ENCODE peak calls at places on chromosomes 1 and 21, in six cellular contexts. E, N, U, C, H and V are unnamed samples.

GRCh38 chr1:91730781-91731732 is 154.9 kb downstream of the TGFBR3 start:
- DNase-seq in E (no peak), C (no peak), U (peak; percentile 5), N (no peak), H (peak; percentile 24), V (no peak)

GRCh38 chr1:222034790-222035189 is 292.9 kb upstream of the DUSP10 start:
- DNase-seq in U (no peak), C (no peak), E (no peak), N (no peak), H (no peak), V (no peak)

GRCh38 chr1:26017606-26018005 is 4.0 kb upstream of the EXTL1 start:
- DNase-seq in E (no peak), N (no peak), H (no peak), U (no peak), C (no peak), V (no peak)

GRCh38 chr1:184743062-184743756 is 11.4 kb downstream of the EDEM3 start:
- DNase-seq in C (no peak), U (no peak), N (peak; percentile 95), H (no peak), E (no peak), V (no peak)

GRCh38 chr1:92623187-92623778 is 136.6 kb upstream of the GFI1 start:
- DNase-seq in N (peak; percentile 48), C (peak; percentile 27), U (no peak), E (peak; percentile 1), H (no peak), V (peak; percentile 37)

GRCh38 chr1:209008586-209008985 is 574.9 kb upstream of the CAMK1G start:
- DNase-seq in N (no peak), U (no peak), H (no peak), E (no peak), C (no peak), V (no peak)

GRCh38 chr1:21384620-21385019 is 55.3 kb upstream of the NBPF3 start:
- DNase-seq in H (no peak), C (no peak), U (no peak), N (no peak), E (no peak), V (peak; percentile 27)

GRCh38 chr1:21069549-21069948 is 107.1 kb downstream of the EIF4G3 start:
- DNase-seq in C (no peak), N (no peak), H (no peak), E (no peak), U (peak; percentile 12), V (no peak)

GRCh38 chr1:66137235-66137634 is 344.5 kb downstream of the PDE4B start:
- DNase-seq in U (no peak), H (no peak), N (no peak), E (no peak), C (no peak), V (no peak)

GRCh38 chr1:21212126-21212525 is 35.4 kb upstream of the EIF4G3 start:
- DNase-seq in N (no peak), E (no peak), H (no peak), C (no peak), U (peak; percentile 45), V (no peak)

GRCh38 chr1:3836421-3836820 is 20.6 kb downstream of the CEP104 start:
- DNase-seq in H (no peak), U (no peak), C (no peak), N (no peak), E (no peak), V (no peak)

GRCh38 chr1:231584117-231584516 is 42.5 kb upstream of the DISC1 start:
- DNase-seq in U (no peak), H (no peak), E (peak; percentile 33), C (peak; percentile 37), N (peak; percentile 30), V (peak; percentile 34)

GRCh38 chr21:31476551-31477120 is 132.6 kb upstream of the TIAM1 start:
- DNase-seq in E (no peak), U (no peak), N (no peak), C (no peak), H (no peak), V (no peak)

GRCh38 chr1:225471453-225472301 is 43.8 kb upstream of the LBR start:
- DNase-seq in N (no peak), H (no peak), E (no peak), U (no peak), C (no peak), V (no peak)

GRCh38 chr1:190226006-190226405 is 251.7 kb downstream of the BRINP3 start:
- DNase-seq in N (no peak), U (no peak), C (no peak), E (no peak), H (no peak), V (no peak)

DNA sequence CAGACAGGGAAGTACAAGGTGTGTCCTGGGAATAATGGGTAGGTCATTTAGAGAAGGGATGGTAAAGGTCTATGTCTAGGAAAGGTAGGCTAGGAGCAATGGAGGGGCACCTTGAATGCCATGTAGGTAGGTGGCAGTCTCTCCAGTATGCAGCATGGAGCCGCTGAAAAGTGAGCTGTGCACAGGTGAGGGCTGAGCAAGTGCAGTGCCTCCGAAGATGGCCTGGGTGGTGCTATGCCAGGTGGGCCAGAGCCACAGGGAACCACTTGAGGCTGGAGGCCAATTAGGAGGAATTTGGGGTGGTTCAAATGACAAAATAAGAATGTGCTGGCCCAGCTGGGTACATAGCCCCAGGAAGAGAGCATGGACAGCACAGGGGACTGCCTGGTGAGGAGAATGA is 25.0 kb downstream of the RNU5D-1 start:
- DNase-seq in E (no peak), U (no peak), H (no peak), C (no peak), N (no peak), V (no peak)
- TF ChIP-seq EZH2phosphoT487 in E (no peak), U (no peak), H (no peak), C (no peak), N (no peak), V (no peak)

DNA sequence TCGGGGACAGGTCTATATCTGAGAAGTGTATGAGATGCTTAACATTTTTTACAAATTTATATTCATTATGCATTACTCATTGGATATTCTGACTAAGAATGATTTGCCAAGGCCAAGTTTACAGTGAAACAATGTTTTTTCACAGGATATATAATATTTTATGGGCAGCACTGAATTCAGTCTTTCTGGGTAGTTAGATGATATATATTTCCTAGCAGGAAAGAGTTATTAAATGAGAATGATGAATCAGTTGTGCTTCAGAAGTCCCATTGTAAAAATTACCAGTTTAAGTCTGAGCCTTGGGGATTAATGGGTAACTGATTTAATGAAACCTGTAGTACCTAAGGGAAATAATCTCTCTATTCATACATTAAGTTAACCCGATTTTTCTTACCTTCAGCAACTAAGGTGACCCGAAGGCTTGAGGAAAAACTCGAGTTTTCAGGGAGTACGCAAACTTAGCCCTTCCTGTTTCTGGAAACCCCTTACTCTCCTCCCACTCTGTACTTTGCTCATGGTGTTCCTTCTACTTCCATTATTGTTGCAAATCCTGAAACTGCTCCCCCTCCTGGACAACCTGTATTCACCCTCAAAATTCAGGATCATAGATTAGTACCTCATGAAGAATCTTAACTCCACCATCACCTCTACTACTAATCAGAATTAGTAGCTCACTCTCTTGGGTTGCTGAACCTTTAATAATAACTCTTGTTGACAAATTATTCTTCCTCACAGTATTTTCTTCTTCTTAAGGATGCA is 135.1 kb downstream of the AK5 start:
- DNase-seq in H (peak; percentile 31), N (no peak), C (peak; percentile 12), U (peak; percentile 81), E (peak; percentile 48), V (peak; percentile 17)
- TF ChIP-seq CTCF in H (peak; percentile 58), N (peak; percentile 49), C (peak; percentile 60), U (peak; percentile 78), E (peak; percentile 29), V (peak; percentile 75)

DNA sequence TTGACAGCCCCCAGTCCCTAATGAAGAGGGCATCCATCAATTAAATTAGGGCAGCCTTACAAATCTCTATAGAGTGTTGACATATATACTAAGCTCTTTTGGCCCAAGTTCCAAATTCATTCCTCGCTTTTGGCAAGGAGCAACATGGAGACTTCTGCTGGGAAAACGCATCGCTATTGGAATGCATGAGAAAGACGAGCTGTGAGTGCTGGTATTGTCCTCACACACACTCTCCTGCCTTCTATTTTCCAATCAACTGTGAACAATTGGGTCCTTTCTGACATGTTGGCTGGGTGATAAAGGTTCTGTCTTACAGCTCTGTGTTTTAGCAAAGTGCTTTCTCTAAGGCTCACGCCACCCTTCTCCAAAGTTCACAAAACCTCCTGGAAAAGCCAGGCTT is 179.8 kb downstream of the TNR start:
- DNase-seq in N (no peak), E (no peak), H (peak; percentile 30), U (no peak), C (no peak), V (no peak)
- H2AFZ ChIP-seq in N (no peak overlapping the region), E (no peak overlapping the region), H (no peak overlapping the region), U (no peak overlapping the region), C (no peak overlapping the region), V (no peak overlapping the region)

GRCh38 chr1:30525631-30525979 is 197.8 kb downstream of the MATN1 start:
- DNase-seq in C (no peak), E (no peak), H (no peak), U (no peak), N (no peak), V (no peak)

GRCh38 chr1:30526652-30527345 is 196.6 kb downstream of the MATN1 start:
- DNase-seq in E (no peak), N (no peak), H (no peak), C (no peak), U (no peak), V (no peak)

GRCh38 chr1:30527511-30528140 is 195.8 kb downstream of the MATN1 start:
- DNase-seq in N (no peak), U (no peak), C (no peak), H (no peak), E (no peak), V (no peak)

GRCh38 chr1:30524840-30525617 is 198.4 kb downstream of the MATN1 start:
- DNase-seq in C (no peak), E (no peak), N (no peak), U (no peak), H (no peak), V (no peak)

DNA sequence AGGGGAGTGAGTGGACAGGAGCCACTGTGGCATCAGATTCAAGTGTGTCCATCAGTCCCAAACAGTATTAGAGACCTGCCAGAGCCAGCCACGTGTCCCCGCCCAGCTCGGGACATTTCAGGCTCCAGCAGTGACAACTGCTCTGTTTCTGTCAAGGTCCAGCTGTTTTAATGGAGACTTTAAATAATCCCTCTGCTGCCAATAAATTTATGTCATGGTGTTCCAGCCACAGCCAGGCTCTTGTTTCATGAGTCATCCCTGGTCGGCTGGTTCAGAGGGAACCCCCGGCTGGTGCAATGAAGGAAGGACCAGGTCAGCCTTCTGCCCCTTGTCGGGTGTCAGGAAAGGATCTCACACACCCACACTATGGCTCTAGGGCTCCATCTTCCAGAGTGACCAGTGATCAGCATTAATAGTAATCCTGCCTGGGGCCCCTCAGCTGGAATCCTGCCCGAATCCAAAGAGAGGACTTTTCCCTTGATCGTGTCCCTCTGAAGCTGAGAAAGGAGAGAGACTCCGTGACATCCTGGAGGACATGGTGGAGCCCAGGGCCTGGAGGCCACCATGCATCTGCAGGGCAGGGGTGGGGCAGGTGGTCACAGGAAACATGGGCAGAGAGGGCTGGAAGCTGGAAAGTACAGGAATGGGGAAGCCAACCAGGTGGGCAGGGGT is 197.3 kb downstream of the MATN1 start:
- DNase-seq in N (no peak), C (no peak), E (peak; percentile 79), U (no peak), H (no peak), V (no peak)
- TF ChIP-seq EZH2phosphoT487 in N (no peak), C (no peak), E (no peak), U (no peak), H (no peak), V (no peak)